ENCODE peak calls at places on chromosomes 3 and 15, in four cellular contexts. One of them, this sample, is unnamed.

GRCh38 chr15:89947338-89947829 is 34.6 kb upstream of the ARPIN start:
- DNase-seq in upper lobe of right lung: no peak
- DNase-seq in cardiac muscle cell: no peak
- DNase-seq in tibial nerve: no peak
- DNase-seq in this sample: no peak

GRCh38 chr3:10023587-10024310 is 2.5 kb upstream of the FANCD2 start:
- DNase-seq in upper lobe of right lung: no peak
- DNase-seq in cardiac muscle cell: peak; percentile 87
- DNase-seq in tibial nerve: no peak
- DNase-seq in this sample: no peak

GRCh38 chr3:57046120-57046519 is 14.3 kb upstream of the SPATA12 start:
- DNase-seq in upper lobe of right lung: no peak
- DNase-seq in cardiac muscle cell: no peak
- DNase-seq in tibial nerve: no peak
- DNase-seq in this sample: no peak

GRCh38 chr15:22949074-22949547 is 31.1 kb downstream of the CYFIP1 start:
- DNase-seq in upper lobe of right lung: no peak
- DNase-seq in cardiac muscle cell: peak; percentile 93
- DNase-seq in tibial nerve: peak; percentile 38
- DNase-seq in this sample: peak; percentile 66

GRCh38 chr3:149174901-149175300 is 45.5 kb downstream of the HPS3 start:
- DNase-seq in upper lobe of right lung: no peak
- DNase-seq in cardiac muscle cell: no peak
- DNase-seq in tibial nerve: no peak
- DNase-seq in this sample: no peak

GRCh38 chr3:84440306-84440705 is 518.5 kb upstream of the CADM2 start:
- DNase-seq in upper lobe of right lung: no peak
- DNase-seq in cardiac muscle cell: no peak
- DNase-seq in tibial nerve: no peak
- DNase-seq in this sample: no peak

GRCh38 chr3:73719413-73719831 is 94.7 kb upstream of the PDZRN3 start:
- DNase-seq in upper lobe of right lung: no peak
- DNase-seq in cardiac muscle cell: peak; percentile 60
- DNase-seq in tibial nerve: peak; percentile 17
- DNase-seq in this sample: no peak

GRCh38 chr3:66971245-66971644 is 26.9 kb upstream of the KBTBD8 start:
- DNase-seq in upper lobe of right lung: no peak
- DNase-seq in cardiac muscle cell: no peak
- DNase-seq in tibial nerve: no peak
- DNase-seq in this sample: no peak

GRCh38 chr15:66981746-66982145 is 83.7 kb upstream of the SMAD3 start:
- DNase-seq in upper lobe of right lung: no peak
- DNase-seq in cardiac muscle cell: no peak
- DNase-seq in tibial nerve: no peak
- DNase-seq in this sample: peak; percentile 16

GRCh38 chr3:152289708-152290107 is 21.0 kb downstream of the MBNL1 start:
- DNase-seq in upper lobe of right lung: no peak
- DNase-seq in cardiac muscle cell: no peak
- DNase-seq in tibial nerve: no peak
- DNase-seq in this sample: no peak

GRCh38 chr3:191963182-191963581 is 502.2 kb downstream of the PYDC2 start:
- DNase-seq in upper lobe of right lung: no peak
- DNase-seq in cardiac muscle cell: no peak
- DNase-seq in tibial nerve: no peak
- DNase-seq in this sample: no peak

GRCh38 chr3:108736821-108737220 is 20.4 kb downstream of the RETNLB start:
- DNase-seq in upper lobe of right lung: no peak
- DNase-seq in cardiac muscle cell: no peak
- DNase-seq in tibial nerve: no peak
- DNase-seq in this sample: no peak

GRCh38 chr15:95446854-95447253 is 883.6 kb upstream of the NR2F2 start:
- DNase-seq in upper lobe of right lung: no peak
- DNase-seq in cardiac muscle cell: no peak
- DNase-seq in tibial nerve: no peak
- DNase-seq in this sample: no peak

GRCh38 chr15:63292771-63293170 is 15.4 kb downstream of the APH1B start:
- DNase-seq in upper lobe of right lung: no peak
- DNase-seq in cardiac muscle cell: peak; percentile 21
- DNase-seq in tibial nerve: no peak
- DNase-seq in this sample: no peak

GRCh38 chr3:56985460-56986327 is 74.8 kb upstream of the SPATA12 start:
- DNase-seq in upper lobe of right lung: no peak
- DNase-seq in cardiac muscle cell: peak; percentile 53
- DNase-seq in tibial nerve: no peak
- DNase-seq in this sample: no peak

GRCh38 chr15:81106560-81106959 is 27.5 kb upstream of the CFAP161 start:
- DNase-seq in upper lobe of right lung: no peak
- DNase-seq in cardiac muscle cell: peak; percentile 83
- DNase-seq in tibial nerve: peak; percentile 74
- DNase-seq in this sample: peak; percentile 19

GRCh38 chr3:112974178-112974517 is 755 bp downstream of the CD200R1 start:
- DNase-seq in upper lobe of right lung: no peak
- DNase-seq in cardiac muscle cell: no peak
- DNase-seq in tibial nerve: no peak
- DNase-seq in this sample: no peak

GRCh38 chr3:190849607-190850006 is 12.9 kb downstream of the GMNC start:
- DNase-seq in upper lobe of right lung: no peak
- DNase-seq in cardiac muscle cell: no peak
- DNase-seq in tibial nerve: no peak
- DNase-seq in this sample: no peak

GRCh38 chr15:100050877-100051786 is 290.6 kb downstream of the ADAMTS17 start:
- DNase-seq in upper lobe of right lung: no peak
- DNase-seq in cardiac muscle cell: no peak
- DNase-seq in tibial nerve: no peak
- DNase-seq in this sample: no peak

GRCh38 chr15:98231696-98232440 is 271.4 kb downstream of the ARRDC4 start:
- DNase-seq in upper lobe of right lung: no peak
- DNase-seq in cardiac muscle cell: peak; percentile 37
- DNase-seq in tibial nerve: no peak
- DNase-seq in this sample: no peak

GRCh38 chr15:81097893-81098280 is 36.2 kb upstream of the CFAP161 start:
- DNase-seq in upper lobe of right lung: no peak
- DNase-seq in cardiac muscle cell: peak; percentile 26
- DNase-seq in tibial nerve: no peak
- DNase-seq in this sample: no peak

GRCh38 chr3:116815831-116816588 is 106.4 kb downstream of the TUSC7 start:
- DNase-seq in upper lobe of right lung: no peak
- DNase-seq in cardiac muscle cell: peak; percentile 0
- DNase-seq in tibial nerve: no peak
- DNase-seq in this sample: no peak

GRCh38 chr15:74541494-74542191 is 623 bp downstream of the ARID3B start:
- DNase-seq in upper lobe of right lung: peak; percentile 66
- DNase-seq in cardiac muscle cell: peak; percentile 22
- DNase-seq in tibial nerve: peak; percentile 15
- DNase-seq in this sample: peak; percentile 40

GRCh38 chr3:19264424-19264823 is 116.1 kb downstream of the KCNH8 start:
- DNase-seq in upper lobe of right lung: no peak
- DNase-seq in cardiac muscle cell: no peak
- DNase-seq in tibial nerve: no peak
- DNase-seq in this sample: no peak

GRCh38 chr3:182795383-182795782 is 2.1 kb downstream of the ATP11B start:
- DNase-seq in upper lobe of right lung: no peak
- DNase-seq in cardiac muscle cell: peak; percentile 10
- DNase-seq in tibial nerve: no peak
- DNase-seq in this sample: no peak

GRCh38 chr15:85312486-85312885 is 67.9 kb upstream of the AKAP13 start:
- DNase-seq in upper lobe of right lung: no peak
- DNase-seq in cardiac muscle cell: peak; percentile 38
- DNase-seq in tibial nerve: no peak
- DNase-seq in this sample: no peak

GRCh38 chr3:31755911-31756658 is 223.4 kb downstream of the STT3B start:
- DNase-seq in upper lobe of right lung: no peak
- DNase-seq in cardiac muscle cell: peak; percentile 8
- DNase-seq in tibial nerve: no peak
- DNase-seq in this sample: no peak

GRCh38 chr3:158491968-158492367 is 79.0 kb upstream of the MLF1 start:
- DNase-seq in upper lobe of right lung: no peak
- DNase-seq in cardiac muscle cell: no peak
- DNase-seq in tibial nerve: no peak
- DNase-seq in this sample: no peak

GRCh38 chr3:108006077-108006675 is 84.7 kb downstream of the CD47 start:
- DNase-seq in upper lobe of right lung: no peak
- DNase-seq in cardiac muscle cell: peak; percentile 51
- DNase-seq in tibial nerve: no peak
- DNase-seq in this sample: no peak

GRCh38 chr15:69031013-69032001 is 16.8 kb downstream of the NOX5 start:
- DNase-seq in upper lobe of right lung: peak; percentile 82
- DNase-seq in cardiac muscle cell: peak; percentile 59
- DNase-seq in tibial nerve: peak; percentile 7
- DNase-seq in this sample: peak; percentile 34

GRCh38 chr15:69035205-69035917 is 20.9 kb downstream of the NOX5 start:
- DNase-seq in upper lobe of right lung: no peak
- DNase-seq in cardiac muscle cell: peak; percentile 23
- DNase-seq in tibial nerve: no peak
- DNase-seq in this sample: no peak

GRCh38 chr15:69034352-69034751 is 19.9 kb downstream of the NOX5 start:
- DNase-seq in upper lobe of right lung: no peak
- DNase-seq in cardiac muscle cell: peak; percentile 69
- DNase-seq in tibial nerve: no peak
- DNase-seq in this sample: no peak

GRCh38 chr15:69032703-69033373 is 18.3 kb downstream of the NOX5 start:
- DNase-seq in upper lobe of right lung: no peak
- DNase-seq in cardiac muscle cell: no peak
- DNase-seq in tibial nerve: no peak
- DNase-seq in this sample: no peak

DNA sequence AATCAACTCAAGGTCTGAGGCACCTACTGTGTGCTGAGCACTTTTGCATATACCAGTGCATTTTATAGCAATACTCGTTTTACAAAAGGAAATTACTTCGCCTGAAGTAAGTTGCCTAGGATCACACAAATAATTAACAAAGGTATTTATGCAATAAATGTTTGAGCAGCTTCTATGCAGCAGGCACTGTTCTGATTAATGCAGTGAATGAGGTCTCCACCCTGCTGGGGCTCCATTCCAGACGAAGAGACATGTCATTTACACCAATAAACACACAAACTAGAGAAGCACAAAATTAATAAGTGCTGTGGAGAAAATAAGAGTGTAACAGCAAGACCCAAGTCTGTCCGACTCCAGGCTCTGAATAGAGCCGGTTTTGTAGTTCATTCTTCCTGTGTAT is 17.5 kb downstream of the NOX5 start:
- DNase-seq in upper lobe of right lung: no peak
- DNase-seq in cardiac muscle cell: no peak
- DNase-seq in tibial nerve: no peak
- DNase-seq in this sample: no peak
- H3K27ac ChIP-seq in upper lobe of right lung: no peak overlapping the region
- H3K27ac ChIP-seq in cardiac muscle cell: no peak overlapping the region
- H3K27ac ChIP-seq in tibial nerve: no peak overlapping the region
- H3K27ac ChIP-seq in this sample: no peak overlapping the region

DNA sequence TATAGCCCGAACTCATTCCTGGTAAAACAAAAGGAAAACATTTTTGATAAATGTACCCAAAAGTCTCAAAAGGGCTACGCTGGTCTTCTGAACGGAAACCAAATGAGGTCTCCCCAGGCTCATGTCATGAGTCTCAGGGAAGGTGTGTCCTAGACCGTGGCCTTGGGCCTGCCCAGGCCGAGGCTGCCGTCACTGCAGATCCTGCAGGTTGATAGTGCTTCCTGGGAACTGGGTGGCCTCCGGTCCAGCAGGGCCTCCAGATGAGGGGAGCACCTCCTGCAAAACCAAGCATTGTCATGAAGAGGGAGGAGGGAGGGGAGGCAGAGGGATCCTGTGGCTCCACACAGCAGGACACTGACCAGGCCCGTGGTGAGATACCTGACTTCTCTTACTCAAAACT is 37.5 kb downstream of the ZXDC start:
- DNase-seq in upper lobe of right lung: peak; percentile 38
- DNase-seq in cardiac muscle cell: no peak
- DNase-seq in tibial nerve: no peak
- DNase-seq in this sample: peak; percentile 13
- TF ChIP-seq CTCF in upper lobe of right lung: no peak
- TF ChIP-seq CTCF in cardiac muscle cell: no peak
- TF ChIP-seq CTCF in tibial nerve: no peak
- TF ChIP-seq CTCF in this sample: no peak

DNA sequence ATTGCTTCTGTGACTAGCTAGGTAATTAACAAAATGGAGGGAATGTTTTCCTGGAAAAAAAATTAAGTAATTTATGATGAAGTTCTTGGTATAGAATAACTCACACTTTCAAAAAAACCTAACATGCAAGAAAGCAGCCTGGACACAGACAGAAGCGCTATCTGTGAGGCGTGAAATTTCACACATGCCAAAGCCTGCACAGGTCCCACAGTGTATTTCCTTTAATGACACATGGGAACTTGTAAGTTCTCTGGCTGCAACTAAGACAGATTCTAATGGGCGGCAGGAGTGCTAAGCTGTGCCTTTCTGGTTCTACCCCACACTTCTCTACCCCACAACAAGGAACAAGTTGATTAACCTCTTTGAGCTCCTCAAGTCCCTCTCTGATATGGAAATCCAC is 84.9 kb upstream of the NEO1 start:
- DNase-seq in upper lobe of right lung: no peak
- DNase-seq in cardiac muscle cell: no peak
- DNase-seq in tibial nerve: no peak
- DNase-seq in this sample: no peak
- H3K27ac ChIP-seq in upper lobe of right lung: no peak overlapping the region
- H3K27ac ChIP-seq in cardiac muscle cell: peak overlapping the region; percentile 4
- H3K27ac ChIP-seq in tibial nerve: no peak overlapping the region
- H3K27ac ChIP-seq in this sample: no peak overlapping the region

DNA sequence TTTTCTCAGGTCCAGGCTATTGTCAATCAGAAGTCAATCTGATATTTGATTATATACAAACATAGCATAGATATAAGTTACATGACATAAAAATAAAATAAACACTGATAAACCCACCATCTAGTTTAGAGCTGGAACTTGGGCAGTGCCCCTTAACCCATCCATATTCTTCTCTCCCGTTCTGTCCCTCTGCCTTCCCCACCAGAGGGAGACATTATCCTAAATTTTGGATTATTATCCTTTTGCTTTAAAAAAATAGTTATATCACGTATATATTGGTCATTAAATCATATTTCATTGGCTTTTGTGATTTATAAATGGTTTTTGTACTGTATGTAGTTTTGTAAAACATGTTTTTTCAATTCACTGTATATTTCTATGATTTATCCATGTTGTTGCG is 107.9 kb downstream of the GMPS start:
- DNase-seq in upper lobe of right lung: no peak
- DNase-seq in cardiac muscle cell: no peak
- DNase-seq in tibial nerve: no peak
- DNase-seq in this sample: no peak
- TF ChIP-seq CTCF in upper lobe of right lung: peak; percentile 20
- TF ChIP-seq CTCF in cardiac muscle cell: peak; percentile 36
- TF ChIP-seq CTCF in tibial nerve: no peak
- TF ChIP-seq CTCF in this sample: no peak

DNA sequence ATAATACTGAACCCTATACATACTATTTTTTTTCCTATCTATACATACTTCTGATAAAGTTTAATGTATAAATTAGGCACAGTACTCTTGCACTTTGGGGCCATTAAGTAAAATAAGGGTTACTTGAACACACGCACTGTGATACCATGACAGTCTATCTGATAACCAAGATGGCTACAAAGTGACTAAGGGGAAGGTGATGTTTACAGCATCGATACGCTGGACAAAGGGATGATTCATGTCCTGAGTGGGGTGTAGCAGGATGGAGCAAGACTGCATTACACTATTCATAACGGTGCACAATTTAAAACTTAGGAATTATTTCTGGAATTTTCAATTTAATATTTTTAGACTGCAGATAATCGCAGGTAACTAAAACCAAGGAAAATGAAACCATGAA is 30.0 kb upstream of the SLC2A2 start:
- DNase-seq in upper lobe of right lung: no peak
- DNase-seq in cardiac muscle cell: peak; percentile 60
- DNase-seq in tibial nerve: no peak
- DNase-seq in this sample: no peak
- H3K27ac ChIP-seq in upper lobe of right lung: no peak overlapping the region
- H3K27ac ChIP-seq in cardiac muscle cell: no peak overlapping the region
- H3K27ac ChIP-seq in tibial nerve: no peak overlapping the region
- H3K27ac ChIP-seq in this sample: no peak overlapping the region

GRCh38 chr15:78788261-78788660 is 23.0 kb downstream of the ADAMTS7 start:
- DNase-seq in upper lobe of right lung: no peak
- DNase-seq in cardiac muscle cell: no peak
- DNase-seq in tibial nerve: no peak
- DNase-seq in this sample: no peak
- TF ChIP-seq CTCF in upper lobe of right lung: no peak
- TF ChIP-seq CTCF in cardiac muscle cell: no peak
- TF ChIP-seq CTCF in tibial nerve: no peak
- TF ChIP-seq CTCF in this sample: no peak